ENCODE peak calls at places on chromosomes 2 and 18, in seven cellular contexts. Q, P, D, G, N, A and O are unnamed samples.
A peak's percentile ranks its signal among the peaks of the same experiment; 100 is the strongest.

GRCh38 chr2:105391058-105391627 is 7.7 kb downstream of the FHL2 start:
- DNase-seq in P (no peak), Q (peak; percentile 28), A (no peak), D (no peak), G (no peak), N (no peak), O (no peak)

GRCh38 chr2:37357053-37357452 is 12.6 kb downstream of the QPCT start:
- DNase-seq in G (no peak), D (no peak), N (no peak), A (no peak), Q (no peak), P (no peak), O (no peak)

GRCh38 chr2:234147335-234147861 is 96.9 kb downstream of the SPP2 start:
- DNase-seq in P (no peak), D (no peak), A (no peak), N (no peak), G (no peak), Q (no peak), O (no peak)

GRCh38 chr18:39845086-39845485 is 2109.9 kb upstream of the PIK3C3 start:
- DNase-seq in Q (no peak), N (no peak), A (no peak), P (peak; percentile 25), D (no peak), G (no peak), O (no peak)

GRCh38 chr18:22032392-22032961 is 136.9 kb upstream of the GATA6 start:
- DNase-seq in A (peak; percentile 89), Q (no peak), P (peak; percentile 57), N (no peak), G (no peak), D (peak; percentile 29), O (no peak)

GRCh38 chr18:44678725-44679055 is 2.0 kb upstream of the SETBP1 start:
- DNase-seq in N (no peak), P (no peak), G (no peak), A (no peak), Q (no peak), D (no peak), O (no peak)

GRCh38 chr2:113098061-113098460 is 29.3 kb upstream of the IL1RN start:
- DNase-seq in P (no peak), Q (no peak), D (peak; percentile 31), N (no peak), G (no peak), A (no peak), O (no peak)

GRCh38 chr18:13611616-13612110 is 114.7 kb downstream of the FAM210A start:
- DNase-seq in N (peak; percentile 71), A (no peak), P (peak; percentile 73), D (no peak), G (no peak), Q (peak; percentile 87), O (no peak)

GRCh38 chr2:233419626-233420431 is 65.5 kb downstream of the DGKD start:
- DNase-seq in N (no peak), A (no peak), P (peak; percentile 45), D (peak; percentile 77), G (peak; percentile 39), Q (no peak), O (peak; percentile 57)

GRCh38 chr2:26922638-26923466 is 47.6 kb upstream of the MAPRE3 start:
- DNase-seq in N (peak; percentile 66), A (peak; percentile 40), Q (peak; percentile 62), D (peak; percentile 56), G (peak; percentile 57), P (peak; percentile 26), O (no peak)

GRCh38 chr18:26943906-26944305 is 78.4 kb upstream of the AQP4 start:
- DNase-seq in N (no peak), Q (no peak), G (no peak), P (no peak), D (no peak), A (no peak), O (no peak)

GRCh38 chr18:36829362-36830140 is 624 bp downstream of the KIAA1328 start:
- DNase-seq in Q (no peak), N (no peak), G (no peak), P (peak; percentile 27), D (no peak), A (no peak), O (no peak)

GRCh38 chr2:117859532-117859911 is 45.0 kb downstream of the DDX18 start:
- DNase-seq in G (no peak), D (no peak), A (no peak), Q (no peak), P (no peak), N (no peak), O (no peak)
- H3K4me3 ChIP-seq in G (no peak overlapping the region), D (no peak overlapping the region), A (no peak overlapping the region), Q (no peak overlapping the region), P (no peak overlapping the region), N (no peak overlapping the region), O (no peak overlapping the region)

GRCh38 chr2:201182650-201183372 is at the start of gene CASP10:
- DNase-seq in A (no peak), D (peak; percentile 79), G (no peak), Q (no peak), N (no peak), P (peak; percentile 89), O (peak; percentile 59)
- H3K4me3 ChIP-seq in A (no peak within 1 kb of the TSS), D (peak within 1 kb of the TSS; percentile 75), G (peak within 1 kb of the TSS; percentile 3), Q (peak within 1 kb of the TSS; percentile 55), N (peak within 1 kb of the TSS; percentile 62), P (peak within 1 kb of the TSS; percentile 60), O (peak within 1 kb of the TSS; percentile 60)

GRCh38 chr2:236163483-236164200 is 4.5 kb downstream of the GBX2 start:
- DNase-seq in Q (no peak), A (no peak), G (no peak), N (no peak), P (no peak), D (no peak), O (no peak)

GRCh38 chr2:236162031-236162803 is 6.0 kb downstream of the GBX2 start:
- DNase-seq in G (no peak), D (no peak), A (no peak), N (no peak), P (no peak), Q (no peak), O (no peak)

GRCh38 chr2:236164201-236164982 is 3.8 kb downstream of the GBX2 start:
- DNase-seq in Q (no peak), A (no peak), N (no peak), P (no peak), D (no peak), G (no peak), O (no peak)

GRCh38 chr2:236161531-236161930 is 6.7 kb downstream of the GBX2 start:
- DNase-seq in P (no peak), Q (no peak), A (no peak), D (no peak), G (no peak), N (no peak), O (no peak)

GRCh38 chr2:236162804-236163482 is 5.2 kb downstream of the GBX2 start:
- DNase-seq in A (no peak), G (no peak), N (no peak), P (no peak), D (no peak), Q (no peak), O (no peak)
- H3K4me3 ChIP-seq in A (peak overlapping the region; percentile 50), G (no peak overlapping the region), N (no peak overlapping the region), P (no peak overlapping the region), D (no peak overlapping the region), Q (no peak overlapping the region), O (no peak overlapping the region)

GRCh38 chr18:41075212-41075611 is 879.8 kb upstream of the PIK3C3 start:
- DNase-seq in D (no peak), G (no peak), A (peak; percentile 82), P (peak; percentile 39), N (no peak), Q (no peak), O (no peak)
- H3K4me3 ChIP-seq in D (no peak overlapping the region), G (no peak overlapping the region), A (no peak overlapping the region), P (no peak overlapping the region), N (no peak overlapping the region), Q (no peak overlapping the region), O (no peak overlapping the region)

DNA sequence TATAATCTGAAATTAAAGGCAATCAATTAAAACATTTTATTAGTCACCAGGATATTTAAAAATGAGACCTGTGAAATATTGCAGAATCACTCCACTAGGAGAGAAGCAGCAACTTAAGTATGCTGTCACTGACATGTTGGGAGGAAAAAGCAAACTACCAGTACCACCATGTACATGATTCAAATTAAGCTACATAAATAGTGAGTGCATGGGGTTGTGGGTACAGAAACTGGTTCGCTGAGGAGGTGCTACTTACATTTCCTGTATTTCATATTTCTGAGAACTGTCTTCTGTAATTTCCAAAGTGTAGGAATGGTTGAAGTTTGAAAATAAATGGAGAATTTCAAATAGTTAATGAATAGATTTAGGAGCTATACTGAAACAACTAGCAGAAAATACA is 7.9 kb upstream of the NR4A2 start:
- DNase-seq in N (no peak), D (peak; percentile 54), P (no peak), Q (no peak), G (no peak), A (no peak), O (no peak)
- H3K4me3 ChIP-seq in N (peak overlapping the region; percentile 89), D (peak overlapping the region; percentile 99), P (no peak overlapping the region), Q (no peak overlapping the region), G (no peak overlapping the region), A (no peak overlapping the region), O (peak overlapping the region; percentile 75)

DNA sequence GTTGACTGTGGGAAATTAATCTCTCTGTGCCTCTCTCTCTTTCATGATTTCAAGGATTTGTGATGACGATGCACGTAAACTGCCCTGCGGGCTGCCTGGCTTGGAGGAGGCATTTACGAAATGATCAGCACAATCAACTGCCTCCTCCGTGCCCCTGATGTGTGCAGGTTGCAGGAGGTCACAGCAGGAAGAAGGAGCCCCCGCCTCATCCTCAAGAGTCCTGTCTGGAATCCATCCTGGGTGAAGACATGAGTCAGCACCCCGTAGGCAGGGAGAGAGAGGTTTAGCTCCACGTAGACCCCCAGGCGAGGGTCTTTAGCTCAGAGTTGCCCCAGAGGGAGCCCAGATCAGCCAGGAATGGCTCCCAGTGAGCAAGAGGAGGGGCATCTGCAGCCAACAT is 17.1 kb upstream of the TEX51 start:
- DNase-seq in G (no peak), D (no peak), N (no peak), A (no peak), P (no peak), Q (no peak), O (no peak)
- H3K4me3 ChIP-seq in G (no peak overlapping the region), D (no peak overlapping the region), N (no peak overlapping the region), A (no peak overlapping the region), P (no peak overlapping the region), Q (no peak overlapping the region), O (no peak overlapping the region)

GRCh38 chr2:15713475-15713874 is 121.8 kb downstream of the DDX1 start:
- DNase-seq in D (no peak), N (no peak), A (no peak), G (no peak), Q (no peak), P (no peak), O (no peak)
- H3K4me3 ChIP-seq in D (no peak overlapping the region), N (no peak overlapping the region), A (no peak overlapping the region), G (no peak overlapping the region), Q (no peak overlapping the region), P (no peak overlapping the region), O (no peak overlapping the region)

DNA sequence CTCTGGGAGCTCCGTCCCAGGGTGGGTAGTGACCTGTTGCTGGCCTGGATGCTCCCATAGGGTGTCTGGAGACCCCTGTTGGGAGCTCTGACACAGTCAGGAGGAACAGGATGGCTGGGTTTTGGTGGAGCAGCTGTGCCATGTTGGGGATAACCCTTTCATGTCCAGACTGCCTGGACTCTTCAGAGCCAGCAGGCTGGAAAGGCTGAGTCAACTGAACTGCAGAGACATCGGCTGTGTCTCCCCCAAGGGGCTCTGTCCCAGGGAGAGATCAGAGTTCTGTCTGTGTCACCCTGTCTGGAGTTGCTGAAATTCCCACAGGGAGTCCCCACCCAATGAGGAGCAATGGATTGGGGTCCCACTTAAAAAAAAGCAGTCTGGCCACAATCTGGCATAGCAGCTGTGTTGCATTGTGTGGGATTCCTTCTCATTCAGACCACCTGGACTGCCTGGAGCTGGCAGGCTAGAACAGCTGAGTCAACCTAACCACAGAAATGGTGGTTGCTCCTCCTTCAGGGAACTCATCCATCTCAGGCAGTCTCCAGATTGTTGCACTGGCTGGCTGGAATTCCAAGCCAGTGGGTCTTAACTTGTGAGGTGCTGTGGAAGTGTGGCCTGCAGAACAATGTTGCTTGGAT is 37.2 kb downstream of the AGPS start:
- DNase-seq in P (peak; percentile 84), Q (no peak), A (peak; percentile 95), D (no peak), N (no peak), G (no peak), O (no peak)
- H3K4me3 ChIP-seq in P (no peak overlapping the region), Q (no peak overlapping the region), A (no peak overlapping the region), D (no peak overlapping the region), N (no peak overlapping the region), G (no peak overlapping the region), O (no peak overlapping the region)